ENCODE peak calls at places on chromosomes 6 and 20, in ten cellular contexts. W, G, I, E, X, R, B, S, Y and Q are unnamed samples.

GRCh38 chr6:89708316-89708715 is 69.8 kb upstream of the LYRM2 start:
- DNase-seq in E (no peak), R (no peak), X (no peak), Y (no peak), S (no peak), I (no peak), B (no peak), W (no peak), G (no peak), Q (no peak)

GRCh38 chr6:19297880-19298279 is 539.3 kb upstream of the ID4 start:
- DNase-seq in I (no peak), R (no peak), G (no peak), B (no peak), W (no peak), S (no peak), X (peak; percentile 10), E (no peak), Y (peak; percentile 90), Q (no peak)

GRCh38 chr6:13522639-13523038 is 35.2 kb upstream of the GFOD1 start:
- DNase-seq in B (no peak), R (no peak), S (no peak), X (no peak), Y (no peak), I (peak; percentile 14), E (peak; percentile 65), W (no peak), G (no peak), Q (no peak)

GRCh38 chr6:35496851-35497570 is at the start of gene TEAD3:
- DNase-seq in W (peak; percentile 59), G (no peak), X (no peak), S (no peak), E (peak; percentile 83), B (peak; percentile 59), Y (no peak), R (peak; percentile 36), I (peak; percentile 34), Q (peak; percentile 68)

GRCh38 chr6:81373414-81373813 is 379.1 kb downstream of the TENT5A start:
- DNase-seq in X (no peak), E (no peak), R (no peak), B (no peak), G (no peak), S (no peak), Y (no peak), I (no peak), W (no peak), Q (no peak)

GRCh38 chr6:31842056-31842455 is 14.5 kb downstream of the HSPA1B start:
- DNase-seq in I (no peak), S (no peak), B (no peak), R (no peak), X (no peak), G (no peak), W (no peak), E (no peak), Y (no peak), Q (no peak)

GRCh38 chr6:109305028-109305427 is 77.2 kb downstream of the CD164 start:
- DNase-seq in E (no peak), I (no peak), Y (no peak), X (no peak), S (peak; percentile 87), W (no peak), B (no peak), R (no peak), G (no peak), Q (no peak)

GRCh38 chr20:56400001-56400640 is 7.7 kb downstream of the CSTF1 start:
- DNase-seq in I (peak; percentile 67), E (peak; percentile 90), Y (no peak), R (peak; percentile 49), W (peak; percentile 66), S (peak; percentile 56), G (peak; percentile 5), X (peak; percentile 15), B (peak; percentile 71), Q (peak; percentile 77)

GRCh38 chr6:139977887-139978332 is 603.5 kb upstream of the CITED2 start:
- DNase-seq in B (no peak), R (no peak), Y (no peak), I (peak; percentile 58), W (peak; percentile 86), S (peak; percentile 90), G (no peak), E (peak; percentile 82), X (no peak), Q (no peak)